ENCODE peak calls at places on chromosomes 12 and 14, in six cellular contexts. One of them, this sample, is unnamed.
A peak's percentile ranks its signal among the peaks of the same experiment; 100 is the strongest.

GRCh38 chr14:53696217-53696965 is 260.2 kb downstream of the BMP4 start:
- DNase-seq in SHP77: peak; percentile 84
- DNase-seq in progenitor cell of endocrine pancreas: no peak
- DNase-seq in central memory CD4-positive, alpha-beta T cell: no peak
- DNase-seq in NCI-H446: no peak
- DNase-seq in left ventricle myocardium inferior: no peak
- DNase-seq in this sample: no peak

GRCh38 chr12:131141483-131141882 is 187.8 kb downstream of the ADGRD1 start:
- DNase-seq in SHP77: no peak
- DNase-seq in progenitor cell of endocrine pancreas: no peak
- DNase-seq in central memory CD4-positive, alpha-beta T cell: no peak
- DNase-seq in NCI-H446: no peak
- DNase-seq in left ventricle myocardium inferior: no peak
- DNase-seq in this sample: no peak

GRCh38 chr14:34470319-34470718 is 8.3 kb upstream of the SPTSSA start:
- DNase-seq in SHP77: no peak
- DNase-seq in progenitor cell of endocrine pancreas: no peak
- DNase-seq in central memory CD4-positive, alpha-beta T cell: no peak
- DNase-seq in NCI-H446: no peak
- DNase-seq in left ventricle myocardium inferior: no peak
- DNase-seq in this sample: no peak

GRCh38 chr12:91778091-91778819 is 367.4 kb downstream of the BTG1 start:
- DNase-seq in SHP77: no peak
- DNase-seq in progenitor cell of endocrine pancreas: no peak
- DNase-seq in central memory CD4-positive, alpha-beta T cell: no peak
- DNase-seq in NCI-H446: no peak
- DNase-seq in left ventricle myocardium inferior: no peak
- DNase-seq in this sample: no peak

GRCh38 chr12:111842556-111843396 is 748 bp downstream of the MAPKAPK5 start:
- DNase-seq in SHP77: no peak
- DNase-seq in progenitor cell of endocrine pancreas: peak; percentile 13
- DNase-seq in central memory CD4-positive, alpha-beta T cell: no peak
- DNase-seq in NCI-H446: no peak
- DNase-seq in left ventricle myocardium inferior: no peak
- DNase-seq in this sample: no peak

GRCh38 chr12:52050116-52050770 is 999 bp upstream of the NR4A1 start:
- DNase-seq in SHP77: peak; percentile 37
- DNase-seq in progenitor cell of endocrine pancreas: no peak
- DNase-seq in central memory CD4-positive, alpha-beta T cell: no peak
- DNase-seq in NCI-H446: no peak
- DNase-seq in left ventricle myocardium inferior: no peak
- DNase-seq in this sample: no peak

GRCh38 chr12:119020377-119021360 is 39.3 kb downstream of the SRRM4 start:
- DNase-seq in SHP77: peak; percentile 24
- DNase-seq in progenitor cell of endocrine pancreas: peak; percentile 41
- DNase-seq in central memory CD4-positive, alpha-beta T cell: no peak
- DNase-seq in NCI-H446: no peak
- DNase-seq in left ventricle myocardium inferior: peak; percentile 17
- DNase-seq in this sample: no peak

GRCh38 chr14:105203057-105203494 is 22.0 kb upstream of the NUDT14 start:
- DNase-seq in SHP77: peak; percentile 35
- DNase-seq in progenitor cell of endocrine pancreas: peak; percentile 82
- DNase-seq in central memory CD4-positive, alpha-beta T cell: peak; percentile 45
- DNase-seq in NCI-H446: no peak
- DNase-seq in left ventricle myocardium inferior: peak; percentile 73
- DNase-seq in this sample: peak; percentile 86

GRCh38 chr12:85182699-85183098 is 97.3 kb upstream of the ALX1 start:
- DNase-seq in SHP77: no peak
- DNase-seq in progenitor cell of endocrine pancreas: no peak
- DNase-seq in central memory CD4-positive, alpha-beta T cell: no peak
- DNase-seq in NCI-H446: no peak
- DNase-seq in left ventricle myocardium inferior: no peak
- DNase-seq in this sample: no peak

GRCh38 chr14:54309615-54310014 is 87.2 kb upstream of the CDKN3 start:
- DNase-seq in SHP77: no peak
- DNase-seq in progenitor cell of endocrine pancreas: no peak
- DNase-seq in central memory CD4-positive, alpha-beta T cell: no peak
- DNase-seq in NCI-H446: no peak
- DNase-seq in left ventricle myocardium inferior: no peak
- DNase-seq in this sample: no peak

GRCh38 chr12:104456950-104457745 is 400 bp downstream of the CHST11 start:
- DNase-seq in SHP77: peak; percentile 69
- DNase-seq in progenitor cell of endocrine pancreas: peak; percentile 41
- DNase-seq in central memory CD4-positive, alpha-beta T cell: peak; percentile 55
- DNase-seq in NCI-H446: no peak
- DNase-seq in left ventricle myocardium inferior: peak; percentile 64
- DNase-seq in this sample: no peak

GRCh38 chr12:116749884-116750283 is 11.8 kb downstream of the RNFT2 start:
- DNase-seq in SHP77: no peak
- DNase-seq in progenitor cell of endocrine pancreas: no peak
- DNase-seq in central memory CD4-positive, alpha-beta T cell: no peak
- DNase-seq in NCI-H446: no peak
- DNase-seq in left ventricle myocardium inferior: no peak
- DNase-seq in this sample: no peak

GRCh38 chr14:72906316-72906715 is 12.4 kb upstream of the DPF3 start:
- DNase-seq in SHP77: no peak
- DNase-seq in progenitor cell of endocrine pancreas: no peak
- DNase-seq in central memory CD4-positive, alpha-beta T cell: no peak
- DNase-seq in NCI-H446: no peak
- DNase-seq in left ventricle myocardium inferior: no peak
- DNase-seq in this sample: no peak

GRCh38 chr14:94093418-94093817 is 12.3 kb downstream of the IFI27L1 start:
- DNase-seq in SHP77: no peak
- DNase-seq in progenitor cell of endocrine pancreas: no peak
- DNase-seq in central memory CD4-positive, alpha-beta T cell: no peak
- DNase-seq in NCI-H446: no peak
- DNase-seq in left ventricle myocardium inferior: no peak
- DNase-seq in this sample: no peak

GRCh38 chr12:89064780-89065179 is 287.5 kb downstream of the DUSP6 start:
- DNase-seq in SHP77: no peak
- DNase-seq in progenitor cell of endocrine pancreas: no peak
- DNase-seq in central memory CD4-positive, alpha-beta T cell: no peak
- DNase-seq in NCI-H446: no peak
- DNase-seq in left ventricle myocardium inferior: no peak
- DNase-seq in this sample: no peak

GRCh38 chr12:107759410-107759809 is 1.5 kb downstream of the PRDM4 start:
- DNase-seq in SHP77: peak; percentile 7
- DNase-seq in progenitor cell of endocrine pancreas: no peak
- DNase-seq in central memory CD4-positive, alpha-beta T cell: no peak
- DNase-seq in NCI-H446: no peak
- DNase-seq in left ventricle myocardium inferior: no peak
- DNase-seq in this sample: no peak

GRCh38 chr12:132152921-132153321 is 8.7 kb downstream of the NOC4L start:
- DNase-seq in SHP77: no peak
- DNase-seq in progenitor cell of endocrine pancreas: no peak
- DNase-seq in central memory CD4-positive, alpha-beta T cell: no peak
- DNase-seq in NCI-H446: no peak
- DNase-seq in left ventricle myocardium inferior: peak; percentile 9
- DNase-seq in this sample: no peak

GRCh38 chr12:56878010-56878339 is 56.2 kb downstream of the SDR9C7 start:
- DNase-seq in SHP77: no peak
- DNase-seq in progenitor cell of endocrine pancreas: no peak
- DNase-seq in central memory CD4-positive, alpha-beta T cell: no peak
- DNase-seq in NCI-H446: no peak
- DNase-seq in left ventricle myocardium inferior: no peak
- DNase-seq in this sample: no peak

GRCh38 chr12:48157889-48158370 is 615 bp upstream of the ASB8 start:
- DNase-seq in SHP77: no peak
- DNase-seq in progenitor cell of endocrine pancreas: no peak
- DNase-seq in central memory CD4-positive, alpha-beta T cell: peak; percentile 5
- DNase-seq in NCI-H446: no peak
- DNase-seq in left ventricle myocardium inferior: no peak
- DNase-seq in this sample: no peak

GRCh38 chr14:92108345-92109254 is 2.2 kb upstream of the ATXN3 start:
- DNase-seq in SHP77: no peak
- DNase-seq in progenitor cell of endocrine pancreas: no peak
- DNase-seq in central memory CD4-positive, alpha-beta T cell: no peak
- DNase-seq in NCI-H446: no peak
- DNase-seq in left ventricle myocardium inferior: no peak
- DNase-seq in this sample: no peak

GRCh38 chr12:124765571-124766489 is 97.8 kb downstream of the SCARB1 start:
- DNase-seq in SHP77: no peak
- DNase-seq in progenitor cell of endocrine pancreas: no peak
- DNase-seq in central memory CD4-positive, alpha-beta T cell: no peak
- DNase-seq in NCI-H446: peak; percentile 17
- DNase-seq in left ventricle myocardium inferior: no peak
- DNase-seq in this sample: no peak

GRCh38 chr14:95533822-95534221 is 1.0 kb upstream of the GLRX5 start:
- DNase-seq in SHP77: no peak
- DNase-seq in progenitor cell of endocrine pancreas: no peak
- DNase-seq in central memory CD4-positive, alpha-beta T cell: no peak
- DNase-seq in NCI-H446: no peak
- DNase-seq in left ventricle myocardium inferior: no peak
- DNase-seq in this sample: no peak

GRCh38 chr12:89970646-89971192 is 262.1 kb upstream of the ATP2B1 start:
- DNase-seq in SHP77: no peak
- DNase-seq in progenitor cell of endocrine pancreas: no peak
- DNase-seq in central memory CD4-positive, alpha-beta T cell: no peak
- DNase-seq in NCI-H446: no peak
- DNase-seq in left ventricle myocardium inferior: no peak
- DNase-seq in this sample: no peak

GRCh38 chr14:55274144-55274543 is 2.9 kb downstream of the FBXO34 start:
- DNase-seq in SHP77: no peak
- DNase-seq in progenitor cell of endocrine pancreas: no peak
- DNase-seq in central memory CD4-positive, alpha-beta T cell: no peak
- DNase-seq in NCI-H446: no peak
- DNase-seq in left ventricle myocardium inferior: no peak
- DNase-seq in this sample: no peak

GRCh38 chr12:108052260-108052659 is 76.8 kb upstream of the WSCD2 start:
- DNase-seq in SHP77: no peak
- DNase-seq in progenitor cell of endocrine pancreas: no peak
- DNase-seq in central memory CD4-positive, alpha-beta T cell: peak; percentile 52
- DNase-seq in NCI-H446: no peak
- DNase-seq in left ventricle myocardium inferior: no peak
- DNase-seq in this sample: no peak

GRCh38 chr12:54007538-54008259 is 1.1 kb upstream of the HOXC8 start:
- DNase-seq in SHP77: no peak
- DNase-seq in progenitor cell of endocrine pancreas: no peak
- DNase-seq in central memory CD4-positive, alpha-beta T cell: no peak
- DNase-seq in NCI-H446: no peak
- DNase-seq in left ventricle myocardium inferior: no peak
- DNase-seq in this sample: no peak

GRCh38 chr14:22314183-22314820 is 274.7 kb downstream of the DAD1 start:
- DNase-seq in SHP77: peak; percentile 75
- DNase-seq in progenitor cell of endocrine pancreas: no peak
- DNase-seq in central memory CD4-positive, alpha-beta T cell: peak; percentile 5
- DNase-seq in NCI-H446: peak; percentile 37
- DNase-seq in left ventricle myocardium inferior: no peak
- DNase-seq in this sample: no peak

GRCh38 chr12:68403296-68403695 is 71.1 kb upstream of the MDM1 start:
- DNase-seq in SHP77: no peak
- DNase-seq in progenitor cell of endocrine pancreas: no peak
- DNase-seq in central memory CD4-positive, alpha-beta T cell: no peak
- DNase-seq in NCI-H446: no peak
- DNase-seq in left ventricle myocardium inferior: no peak
- DNase-seq in this sample: no peak

GRCh38 chr14:41606249-41607118 is at the start of gene LRFN5:
- DNase-seq in SHP77: peak; percentile 44
- DNase-seq in progenitor cell of endocrine pancreas: peak; percentile 43
- DNase-seq in central memory CD4-positive, alpha-beta T cell: no peak
- DNase-seq in NCI-H446: peak; percentile 76
- DNase-seq in left ventricle myocardium inferior: peak; percentile 43
- DNase-seq in this sample: no peak

GRCh38 chr14:64636208-64636979 is 67.8 kb upstream of the PLEKHG3 start:
- DNase-seq in SHP77: peak; percentile 67
- DNase-seq in progenitor cell of endocrine pancreas: peak; percentile 51
- DNase-seq in central memory CD4-positive, alpha-beta T cell: peak; percentile 57
- DNase-seq in NCI-H446: peak; percentile 1
- DNase-seq in left ventricle myocardium inferior: peak; percentile 63
- DNase-seq in this sample: peak; percentile 50

GRCh38 chr12:62214847-62215246 is 45.4 kb upstream of the USP15 start:
- DNase-seq in SHP77: no peak
- DNase-seq in progenitor cell of endocrine pancreas: no peak
- DNase-seq in central memory CD4-positive, alpha-beta T cell: no peak
- DNase-seq in NCI-H446: no peak
- DNase-seq in left ventricle myocardium inferior: no peak
- DNase-seq in this sample: no peak

GRCh38 chr14:101024686-101025085 is 121.2 kb upstream of the RTL1 start:
- DNase-seq in SHP77: no peak
- DNase-seq in progenitor cell of endocrine pancreas: no peak
- DNase-seq in central memory CD4-positive, alpha-beta T cell: no peak
- DNase-seq in NCI-H446: no peak
- DNase-seq in left ventricle myocardium inferior: no peak
- DNase-seq in this sample: no peak

GRCh38 chr12:66304296-66304915 is 2.1 kb downstream of the HELB start:
- DNase-seq in SHP77: no peak
- DNase-seq in progenitor cell of endocrine pancreas: no peak
- DNase-seq in central memory CD4-positive, alpha-beta T cell: peak; percentile 16
- DNase-seq in NCI-H446: no peak
- DNase-seq in left ventricle myocardium inferior: no peak
- DNase-seq in this sample: no peak

GRCh38 chr12:112148031-112148513 is 22.7 kb downstream of the TRAFD1 start:
- DNase-seq in SHP77: no peak
- DNase-seq in progenitor cell of endocrine pancreas: no peak
- DNase-seq in central memory CD4-positive, alpha-beta T cell: no peak
- DNase-seq in NCI-H446: no peak
- DNase-seq in left ventricle myocardium inferior: no peak
- DNase-seq in this sample: no peak

GRCh38 chr14:62800577-62800976 is 244.7 kb downstream of the KCNH5 start:
- DNase-seq in SHP77: peak; percentile 6
- DNase-seq in progenitor cell of endocrine pancreas: no peak
- DNase-seq in central memory CD4-positive, alpha-beta T cell: no peak
- DNase-seq in NCI-H446: no peak
- DNase-seq in left ventricle myocardium inferior: no peak
- DNase-seq in this sample: no peak

GRCh38 chr12:42534184-42534838 is 55.2 kb downstream of the PRICKLE1 start:
- DNase-seq in SHP77: no peak
- DNase-seq in progenitor cell of endocrine pancreas: no peak
- DNase-seq in central memory CD4-positive, alpha-beta T cell: no peak
- DNase-seq in NCI-H446: no peak
- DNase-seq in left ventricle myocardium inferior: peak; percentile 20
- DNase-seq in this sample: no peak

GRCh38 chr14:66746316-66747006 is 238.5 kb downstream of the GPHN start:
- DNase-seq in SHP77: peak; percentile 29
- DNase-seq in progenitor cell of endocrine pancreas: no peak
- DNase-seq in central memory CD4-positive, alpha-beta T cell: no peak
- DNase-seq in NCI-H446: no peak
- DNase-seq in left ventricle myocardium inferior: no peak
- DNase-seq in this sample: no peak

GRCh38 chr12:16599081-16599480 is 6.9 kb downstream of the LMO3 start:
- DNase-seq in SHP77: no peak
- DNase-seq in progenitor cell of endocrine pancreas: no peak
- DNase-seq in central memory CD4-positive, alpha-beta T cell: no peak
- DNase-seq in NCI-H446: no peak
- DNase-seq in left ventricle myocardium inferior: no peak
- DNase-seq in this sample: no peak

GRCh38 chr14:104827173-104828055 is 26.5 kb downstream of the ZBTB42 start:
- DNase-seq in SHP77: peak; percentile 66
- DNase-seq in progenitor cell of endocrine pancreas: peak; percentile 65
- DNase-seq in central memory CD4-positive, alpha-beta T cell: peak; percentile 39
- DNase-seq in NCI-H446: no peak
- DNase-seq in left ventricle myocardium inferior: no peak
- DNase-seq in this sample: peak; percentile 71

This sample was measured in D721Med.